ENCODE peak calls at places on chromosomes 5 and 9, in four cellular contexts. F is A673; H is activated T-helper 1 cell treated with anti-CD3 and anti-CD28 coated beads, Interleukin-2, amount 50 U/mL, for 16 hours; L is stimulated activated CD4-positive, alpha-beta T cell treated with anti-CD3 and anti-CD28 coated beads, Interleukin-1b, Interleukin-23, amount 100 ng/mL, for 24 hours. O is an unnamed sample.

GRCh38 chr9:8362250-8362649 is 562.7 kb upstream of the DMAC1 start:
- DNase-seq in F (no peak), H (no peak), L (no peak), O (no peak)

GRCh38 chr5:149392718-149393117 is 13.6 kb upstream of the IL17B start:
- DNase-seq in H (no peak), L (no peak), F (no peak), O (no peak)

GRCh38 chr5:126385509-126385908 is 37.7 kb upstream of the GRAMD2B start:
- DNase-seq in F (peak), H (no peak), L (no peak), O (no peak)

GRCh38 chr5:120552638-120553037 is 88.5 kb downstream of the PRR16 start:
- DNase-seq in F (no peak), L (no peak), H (no peak), O (no peak)

GRCh38 chr9:6214903-6215302 is 704 bp upstream of the IL33 start:
- DNase-seq in F (peak), H (no peak), L (no peak), O (no peak)

GRCh38 chr9:34989946-34990635 is 546 bp downstream of the DNAJB5 start:
- DNase-seq in L (no peak), F (peak), H (no peak), O (peak)

GRCh38 chr5:73514418-73514817 is 16.2 kb downstream of the BTF3 start:
- DNase-seq in F (no peak), L (no peak), H (no peak), O (no peak)

GRCh38 chr5:137091473-137091872 is 407.7 kb downstream of the SPOCK1 start:
- DNase-seq in L (no peak), F (peak), H (no peak), O (no peak)

GRCh38 chr5:132498686-132499271 is 8.2 kb upstream of the IRF1 start:
- DNase-seq in F (no peak), L (no peak), H (no peak), O (no peak)

GRCh38 chr5:129541648-129542251 is 81.7 kb downstream of the ADAMTS19 start:
- DNase-seq in H (no peak), F (peak), L (no peak), O (no peak)

GRCh38 chr5:134451618-134452505 is 40.2 kb upstream of the CDKN2AIPNL start:
- DNase-seq in H (no peak), F (peak), L (no peak), O (no peak)

GRCh38 chr9:112665347-112665746 is 52.6 kb downstream of the INIP start:
- DNase-seq in F (peak), H (no peak), L (no peak), O (no peak)

GRCh38 chr9:106421772-106422171 is 441.2 kb upstream of the ZNF462 start:
- DNase-seq in H (no peak), F (no peak), L (no peak), O (no peak)

GRCh38 chr5:141680751-141681201 is 1.3 kb downstream of the ARAP3 start:
- DNase-seq in F (peak), H (no peak), L (no peak), O (no peak)

GRCh38 chr5:101664071-101664791 is 631.9 kb downstream of the SLCO4C1 start:
- DNase-seq in F (no peak), H (no peak), L (no peak), O (no peak)

GRCh38 chr9:69158471-69158870 is 15.6 kb upstream of the TJP2 start:
- DNase-seq in L (no peak), H (no peak), F (no peak), O (no peak)

GRCh38 chr9:93262537-93263310 is 78.8 kb downstream of the WNK2 start:
- DNase-seq in F (no peak), H (no peak), L (no peak), O (no peak)

GRCh38 chr5:34048143-34048542 is 5.1 kb upstream of the C1QTNF3 start:
- DNase-seq in L (no peak), F (no peak), H (no peak), O (no peak)

GRCh38 chr5:56733580-56733979 is 81.8 kb upstream of the MAP3K1 start:
- DNase-seq in L (no peak), H (no peak), F (no peak), O (no peak)

GRCh38 chr5:77852514-77853352 is 76.6 kb upstream of the TBCA start:
- DNase-seq in H (no peak), F (peak), L (no peak), O (peak)

GRCh38 chr5:122908662-122909061 is 63.2 kb downstream of the SNX24 start:
- DNase-seq in L (no peak), F (no peak), H (no peak), O (no peak)

GRCh38 chr9:112193562-112194288 is 18.6 kb upstream of the SUSD1 start:
- DNase-seq in F (peak), H (no peak), L (no peak), O (no peak)

GRCh38 chr9:92094655-92095054 is 20.6 kb downstream of the SPTLC1 start:
- DNase-seq in F (peak), H (no peak), L (no peak), O (no peak)

GRCh38 chr5:73448451-73449136 is at the start of gene FOXD1:
- DNase-seq in L (no peak), F (peak), H (no peak), O (peak)

GRCh38 chr5:91266184-91266705 is 116.9 kb downstream of the ARRDC3 start:
- DNase-seq in H (no peak), F (peak), L (no peak), O (no peak)

GRCh38 chr5:119578937-119579336 is 50.4 kb upstream of the FAM170A start:
- DNase-seq in L (no peak), H (no peak), F (peak), O (no peak)

GRCh38 chr5:106172681-106173532 is 1497.8 kb downstream of the EFNA5 start:
- DNase-seq in F (no peak), H (no peak), L (no peak), O (no peak)

GRCh38 chr5:177083351-177083750 is 3.4 kb upstream of the FGFR4 start:
- DNase-seq in H (no peak), F (no peak), L (no peak), O (no peak)

GRCh38 chr9:133572821-133573361 is 36.3 kb downstream of the FAM163B start:
- DNase-seq in L (no peak), H (no peak), F (peak), O (no peak)

GRCh38 chr5:111472579-111472978 is 39.8 kb downstream of the STARD4 start:
- DNase-seq in H (no peak), L (no peak), F (no peak), O (no peak)

GRCh38 chr9:89662718-89663246 is 58.0 kb downstream of the GADD45G start:
- DNase-seq in F (no peak), H (no peak), L (no peak), O (no peak)

GRCh38 chr9:93094294-93095204 is 1.5 kb upstream of the CARD19 start:
- DNase-seq in F (peak), H (no peak), L (no peak), O (no peak)

GRCh38 chr9:121529237-121529987 is 29.8 kb upstream of the GGTA1 start:
- DNase-seq in F (peak), H (no peak), L (no peak), O (no peak)

GRCh38 chr9:82621446-82621845 is 441.5 kb downstream of the RASEF start:
- DNase-seq in H (no peak), L (no peak), F (no peak), O (no peak)

GRCh38 chr9:35232867-35233544 is 71.2 kb downstream of the UNC13B start:
- DNase-seq in L (no peak), H (no peak), F (no peak), O (no peak)

GRCh38 chr9:109733690-109734089 is 46.3 kb upstream of the PALM2AKAP2 start:
- DNase-seq in F (peak), H (no peak), L (no peak), O (no peak)

GRCh38 chr5:4868140-4868735 is 271.9 kb upstream of the ADAMTS16 start:
- DNase-seq in H (no peak), L (no peak), F (peak), O (peak)

GRCh38 chr9:84866402-84866801 is 196.9 kb downstream of the NTRK2 start:
- DNase-seq in F (no peak), H (no peak), L (no peak), O (no peak)

GRCh38 chr9:2281031-2281802 is 266.1 kb downstream of the SMARCA2 start:
- DNase-seq in L (no peak), F (no peak), H (no peak), O (peak)

O was measured in mesothelial cell of epicardium.